ENCODE peak calls at places on chromosomes 2 and 18, in five cellular contexts. H is KBM-7, Z is neuronal stem cell, C is dermis microvascular lymphatic vessel endothelial cell, T is skeletal muscle cell. I is an unnamed sample.

GRCh38 chr2:215684448-215685217 is 248.8 kb upstream of the FN1 start:
- DNase-seq in H (no peak), Z (no peak), C (no peak), T (peak), I (no peak)

GRCh38 chr2:217037330-217037729 is 177.5 kb upstream of the TNP1 start:
- DNase-seq in H (no peak), Z (no peak), C (no peak), T (no peak), I (no peak)

GRCh38 chr2:20231632-20232031 is 6.7 kb upstream of the SDC1 start:
- DNase-seq in H (no peak), Z (no peak), C (no peak), T (no peak), I (no peak)

GRCh38 chr2:233544079-233544690 is 22.4 kb downstream of the USP40 start:
- DNase-seq in H (no peak), Z (no peak), C (peak), T (no peak), I (no peak)

GRCh38 chr18:62999392-62999791 is 284.1 kb downstream of the PHLPP1 start:
- DNase-seq in H (no peak), Z (no peak), C (peak), T (peak), I (no peak)

GRCh38 chr2:46071074-46071473 is 226.1 kb upstream of the EPAS1 start:
- DNase-seq in H (no peak), Z (no peak), C (no peak), T (no peak), I (no peak)

GRCh38 chr2:86046985-86047384 is 58.7 kb downstream of the POLR1A start:
- DNase-seq in H (no peak), Z (no peak), C (no peak), T (no peak), I (no peak)

GRCh38 chr2:98794214-98794810 is 63.4 kb upstream of the MGAT4A start:
- DNase-seq in H (no peak), Z (no peak), C (no peak), T (no peak), I (no peak)

GRCh38 chr2:217934321-217935131 is 68.3 kb downstream of the TNS1 start:
- DNase-seq in H (peak), Z (no peak), C (no peak), T (peak), I (no peak)

GRCh38 chr18:39523281-39523680 is 1957.7 kb upstream of the CELF4 start:
- DNase-seq in H (no peak), Z (no peak), C (peak), T (peak), I (no peak)

GRCh38 chr2:1132328-1132964 is 181.8 kb downstream of the SNTG2 start:
- DNase-seq in H (no peak), Z (no peak), C (no peak), T (no peak), I (no peak)

GRCh38 chr2:145200307-145200706 is 680.4 kb upstream of the ZEB2 start:
- DNase-seq in H (no peak), Z (no peak), C (no peak), T (no peak), I (peak)

GRCh38 chr18:36401462-36401861 is 103.9 kb downstream of the FHOD3 start:
- DNase-seq in H (no peak), Z (no peak), C (no peak), T (no peak), I (no peak)

GRCh38 chr2:67689651-67690050 is 292.5 kb downstream of the ETAA1 start:
- DNase-seq in H (no peak), Z (no peak), C (no peak), T (no peak), I (no peak)

GRCh38 chr2:72439892-72440291 is 292.2 kb upstream of the CYP26B1 start:
- DNase-seq in H (no peak), Z (no peak), C (no peak), T (no peak), I (no peak)

GRCh38 chr2:189849550-189849949 is 65.3 kb downstream of the PMS1 start:
- DNase-seq in H (no peak), Z (no peak), C (no peak), T (no peak), I (no peak)

GRCh38 chr18:8741524-8741923 is 36.2 kb downstream of the MTCL1 start:
- DNase-seq in H (no peak), Z (no peak), C (peak), T (no peak), I (no peak)

GRCh38 chr18:22470141-22470510 is 52.4 kb upstream of the CTAGE1 start:
- DNase-seq in H (no peak), Z (no peak), C (no peak), T (no peak), I (no peak)

GRCh38 chr18:63440219-63440618 is 17.9 kb upstream of the VPS4B start:
- DNase-seq in H (no peak), Z (no peak), C (no peak), T (peak), I (no peak)

GRCh38 chr2:55051026-55051866 is 995 bp upstream of the RTN4 start:
- DNase-seq in H (peak), Z (peak), C (peak), T (peak), I (peak)

GRCh38 chr2:85706604-85707296 is 12.6 kb downstream of the GNLY start:
- DNase-seq in H (peak), Z (no peak), C (no peak), T (no peak), I (no peak)

GRCh38 chr18:13222371-13223281 is 4.1 kb downstream of the LDLRAD4 start:
- DNase-seq in H (no peak), Z (no peak), C (no peak), T (peak), I (no peak)

GRCh38 chr2:43041661-43042360 is 184.6 kb downstream of the ZFP36L2 start:
- DNase-seq in H (peak), Z (peak), C (peak), T (peak), I (no peak)

GRCh38 chr18:34222396-34223163 is 2.1 kb downstream of the NOL4 start:
- DNase-seq in H (peak), Z (no peak), C (no peak), T (no peak), I (peak)

GRCh38 chr2:183543731-183544130 is 419.5 kb downstream of the NUP35 start:
- DNase-seq in H (no peak), Z (no peak), C (no peak), T (no peak), I (no peak)

GRCh38 chr2:183037281-183037659 is 987 bp downstream of the NCKAP1 start:
- DNase-seq in H (peak), Z (no peak), C (peak), T (peak), I (no peak)